ENCODE peak calls at places on chromosome 9, in seven cellular contexts. D, C, I, W, Q, J and L are unnamed samples. For H3K27me3, the result is how much of the 10 kb centered on the place peaks cover.

GRCh38 chr9:120080781-120081180 is 499.2 kb downstream of the CDK5RAP2 start:
- DNase-seq in D (no peak), C (no peak), I (no peak), W (peak), Q (peak), J (no peak), L (no peak)

GRCh38 chr9:137621131-137621757 is 2.4 kb downstream of the EHMT1 start:
- DNase-seq in D (peak), C (no peak), I (peak), W (no peak), Q (no peak), J (no peak), L (no peak)

GRCh38 chr9:111759762-111760639 is 34.7 kb downstream of the SHOC1 start:
- DNase-seq in D (peak), C (no peak), I (no peak), W (peak), Q (peak), J (peak), L (peak)

GRCh38 chr9:1708215-1708614 is 306.9 kb upstream of the SMARCA2 start:
- DNase-seq in D (no peak), C (no peak), I (no peak), W (no peak), Q (no peak), J (no peak), L (no peak)

GRCh38 chr9:15357050-15357653 is 50.1 kb upstream of the TTC39B start:
- DNase-seq in D (no peak), C (no peak), I (no peak), W (peak), Q (no peak), J (no peak), L (no peak)

GRCh38 chr9:19232117-19232829 is 1.8 kb downstream of the DENND4C start:
- DNase-seq in D (peak), C (no peak), I (no peak), W (no peak), Q (no peak), J (no peak), L (no peak)

GRCh38 chr9:91408475-91408874 is 15.2 kb downstream of the NFIL3 start:
- DNase-seq in D (peak), C (no peak), I (no peak), W (no peak), Q (no peak), J (no peak), L (no peak)

GRCh38 chr9:122263699-122264349 is 816 bp downstream of the RBM18 start:
- DNase-seq in D (peak), C (no peak), I (no peak), W (no peak), Q (no peak), J (no peak), L (peak)

GRCh38 chr9:127724012-127724411 is 8.1 kb downstream of the TTC16 start:
- DNase-seq in D (no peak), C (no peak), I (no peak), W (no peak), Q (no peak), J (no peak), L (no peak)

GRCh38 chr9:138037140-138037539 is 159.6 kb downstream of the CACNA1B start:
- DNase-seq in D (no peak), C (peak), I (no peak), W (no peak), Q (no peak), J (no peak), L (peak)

GRCh38 chr9:131892162-131892707 is 152.4 kb upstream of the RAPGEF1 start:
- DNase-seq in D (no peak), C (no peak), I (no peak), W (no peak), Q (no peak), J (no peak), L (no peak)

GRCh38 chr9:95556521-95556920 is 39.8 kb upstream of the PTCH1 start:
- DNase-seq in D (no peak), C (no peak), I (no peak), W (peak), Q (no peak), J (no peak), L (no peak)

GRCh38 chr9:120532475-120532874 is 47.5 kb downstream of the CDK5RAP2 start:
- DNase-seq in D (no peak), C (no peak), I (peak), W (no peak), Q (no peak), J (peak), L (peak)

GRCh38 chr9:128554155-128554862 is 1.9 kb downstream of the SPTAN1 start:
- DNase-seq in D (peak), C (peak), I (no peak), W (peak), Q (peak), J (peak), L (peak)

GRCh38 chr9:133604856-133605255 is 4.3 kb downstream of the FAM163B start:
- DNase-seq in D (no peak), C (no peak), I (peak), W (no peak), Q (no peak), J (no peak), L (no peak)
- H3K27me3 ChIP-seq in D (half or more), C (under half), I (under half), W (under half), Q (half or more), J (under half), L (half or more)

GRCh38 chr9:126698756-126699155 is 85.0 kb downstream of the LMX1B start:
- DNase-seq in D (no peak), C (no peak), I (no peak), W (no peak), Q (no peak), J (no peak), L (no peak)
- H3K27me3 ChIP-seq in D (half or more), C (under half), I (under half), W (half or more), Q (half or more), J (under half), L (under half)

DNA sequence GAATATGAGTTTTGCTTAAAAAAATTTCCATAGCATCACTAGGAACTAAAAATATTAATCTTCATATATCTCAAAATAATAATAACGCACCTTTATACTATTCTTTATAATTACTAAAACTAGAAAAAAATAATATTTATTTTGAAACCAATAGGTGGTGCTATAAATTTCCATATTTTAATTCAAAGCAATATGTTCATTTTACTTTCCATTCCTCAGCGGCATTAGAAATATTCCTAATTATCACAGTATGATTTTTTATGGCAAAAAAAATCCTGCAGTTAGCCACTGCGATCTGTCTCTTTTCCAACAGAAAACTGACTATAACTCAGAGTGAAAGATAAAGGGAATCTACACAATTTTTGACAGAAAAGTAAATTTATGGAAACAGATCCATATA is 167.4 kb upstream of the MPDZ start:
- DNase-seq in D (no peak), C (no peak), I (no peak), W (no peak), Q (no peak), J (no peak), L (no peak)
- H3K27me3 ChIP-seq in D (under half), C (under half), I (under half), W (under half), Q (under half), J (under half), L (under half)

DNA sequence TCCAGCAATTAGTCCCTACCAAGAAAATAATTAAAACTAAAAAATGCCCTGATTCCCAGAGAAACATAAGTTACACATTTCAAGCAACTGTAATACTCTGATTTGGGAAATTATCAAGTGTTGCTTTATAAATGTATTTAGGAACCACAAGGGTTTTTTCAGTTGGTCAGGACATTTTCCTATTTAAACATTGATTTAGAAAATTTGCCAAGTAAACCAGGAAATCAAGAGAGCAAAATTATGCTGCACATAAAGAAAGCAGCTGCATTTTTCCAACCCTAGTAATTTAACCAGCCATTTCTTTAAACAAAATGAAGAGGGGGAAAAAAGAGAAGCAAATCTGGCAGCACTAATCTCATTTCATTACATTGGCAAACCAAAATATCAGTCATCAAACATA is 271.5 kb downstream of the TLE1 start:
- DNase-seq in D (no peak), C (no peak), I (no peak), W (no peak), Q (no peak), J (no peak), L (no peak)
- H3K27me3 ChIP-seq in D (under half), C (under half), I (under half), W (under half), Q (under half), J (under half), L (under half)

GRCh38 chr9:93903886-93904648 is 51.1 kb downstream of the BARX1 start:
- DNase-seq in D (no peak), C (no peak), I (peak), W (no peak), Q (no peak), J (no peak), L (no peak)
- H3K27me3 ChIP-seq in D (under half), C (under half), I (under half), W (under half), Q (under half), J (under half), L (under half)

GRCh38 chr9:5265939-5266338 is 34.7 kb downstream of the INSL4 start:
- DNase-seq in D (no peak), C (no peak), I (no peak), W (peak), Q (no peak), J (no peak), L (no peak)

GRCh38 chr9:5264219-5264595 is 33.0 kb downstream of the INSL4 start:
- DNase-seq in D (no peak), C (no peak), I (no peak), W (no peak), Q (no peak), J (no peak), L (no peak)

GRCh38 chr9:5269249-5269715 is 35.2 kb downstream of the RLN2 start:
- DNase-seq in D (peak), C (no peak), I (no peak), W (peak), Q (no peak), J (no peak), L (peak)

GRCh38 chr9:5263568-5264218 is 32.5 kb downstream of the INSL4 start:
- DNase-seq in D (no peak), C (no peak), I (no peak), W (peak), Q (no peak), J (peak), L (no peak)
- H3K27me3 ChIP-seq in D (under half), C (under half), I (under half), W (under half), Q (under half), J (under half), L (under half)

DNA sequence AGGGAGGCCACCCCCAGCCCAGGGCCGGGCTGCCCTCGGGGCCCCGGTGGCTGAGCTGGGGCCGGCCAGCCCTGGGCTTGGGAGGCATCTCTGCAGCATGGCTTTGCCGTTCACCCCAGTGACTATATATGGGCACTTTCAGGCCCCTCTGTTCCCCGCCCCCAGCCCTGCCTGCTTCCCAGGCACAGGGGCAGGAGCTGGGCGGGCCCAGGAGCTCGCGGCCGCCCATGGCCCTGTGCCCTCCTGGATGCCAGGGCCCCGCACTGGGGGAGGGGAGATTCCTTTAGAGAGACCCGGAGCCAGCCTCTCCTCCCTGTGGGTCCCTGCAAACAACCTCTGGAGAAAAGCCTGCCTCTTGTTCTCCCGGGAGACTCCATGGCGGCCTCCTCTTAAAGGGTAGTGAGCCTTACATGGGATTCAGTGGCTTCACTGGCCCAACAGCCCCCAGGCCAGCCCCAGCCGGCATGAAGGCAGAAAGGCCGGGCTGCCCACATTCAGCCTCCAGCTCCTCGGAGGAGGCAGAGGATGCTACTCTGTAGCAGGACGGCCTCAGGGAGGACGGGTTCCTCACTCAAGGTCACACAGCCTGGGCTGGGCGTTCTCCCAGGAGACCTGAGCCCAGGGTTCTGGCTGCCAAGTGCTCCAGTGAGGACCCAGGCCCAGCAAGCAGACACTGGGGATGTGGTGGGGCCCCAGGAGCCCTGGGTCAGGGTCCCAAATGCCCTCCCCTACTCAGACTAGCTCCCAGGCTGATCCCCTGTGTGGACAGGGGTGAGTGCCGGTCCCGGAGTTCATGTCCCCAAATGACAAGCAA is 4.1 kb downstream of the NACC2 start:
- DNase-seq in D (peak), C (no peak), I (peak), W (peak), Q (no peak), J (no peak), L (no peak)
- H3K27me3 ChIP-seq in D (under half), C (under half), I (under half), W (under half), Q (under half), J (under half), L (under half)